ENCODE peak calls at places on chromosomes 2 and 18, in six cellular contexts. One of them, this sample, is unnamed.

GRCh38 chr2:4020153-4020552 is 316.8 kb downstream of the DCDC2C start:
- DNase-seq in stimulated activated CD4-positive, alpha-beta T cell treated with anti-CD3 and anti-CD28 coated beads, Interleukin-12 subunit alpha, Interleukin-12 subunit beta, amount 100 ng/mL, for 4 hours: no peak
- DNase-seq in GM13976: no peak
- DNase-seq in small intestine: no peak
- DNase-seq in uterus: no peak
- DNase-seq in PC-3: no peak
- DNase-seq in this sample: no peak

GRCh38 chr2:202034249-202035088 is 814 bp downstream of the FZD7 start:
- DNase-seq in GM13976: peak; percentile 49
- DNase-seq in uterus: peak; percentile 40
- DNase-seq in stimulated activated CD4-positive, alpha-beta T cell treated with anti-CD3 and anti-CD28 coated beads, Interleukin-12 subunit alpha, Interleukin-12 subunit beta, amount 100 ng/mL, for 4 hours: peak; percentile 24
- DNase-seq in small intestine: peak; percentile 64
- DNase-seq in PC-3: peak; percentile 29
- DNase-seq in this sample: no peak

GRCh38 chr2:167438206-167438605 is 549.9 kb downstream of the XIRP2 start:
- DNase-seq in uterus: no peak
- DNase-seq in stimulated activated CD4-positive, alpha-beta T cell treated with anti-CD3 and anti-CD28 coated beads, Interleukin-12 subunit alpha, Interleukin-12 subunit beta, amount 100 ng/mL, for 4 hours: no peak
- DNase-seq in PC-3: peak; percentile 82
- DNase-seq in GM13976: no peak
- DNase-seq in small intestine: peak; percentile 14
- DNase-seq in this sample: no peak

GRCh38 chr18:9139400-9140039 is 2.9 kb downstream of the ANKRD12 start:
- DNase-seq in small intestine: no peak
- DNase-seq in PC-3: no peak
- DNase-seq in stimulated activated CD4-positive, alpha-beta T cell treated with anti-CD3 and anti-CD28 coated beads, Interleukin-12 subunit alpha, Interleukin-12 subunit beta, amount 100 ng/mL, for 4 hours: no peak
- DNase-seq in GM13976: no peak
- DNase-seq in uterus: no peak
- DNase-seq in this sample: no peak

GRCh38 chr2:20597868-20598183 is 53.1 kb downstream of the HS1BP3 start:
- DNase-seq in uterus: peak; percentile 37
- DNase-seq in PC-3: no peak
- DNase-seq in small intestine: no peak
- DNase-seq in GM13976: no peak
- DNase-seq in stimulated activated CD4-positive, alpha-beta T cell treated with anti-CD3 and anti-CD28 coated beads, Interleukin-12 subunit alpha, Interleukin-12 subunit beta, amount 100 ng/mL, for 4 hours: no peak
- DNase-seq in this sample: no peak

GRCh38 chr2:25805987-25806386 is 72.3 kb downstream of the ASXL2 start:
- DNase-seq in PC-3: no peak
- DNase-seq in uterus: no peak
- DNase-seq in GM13976: no peak
- DNase-seq in stimulated activated CD4-positive, alpha-beta T cell treated with anti-CD3 and anti-CD28 coated beads, Interleukin-12 subunit alpha, Interleukin-12 subunit beta, amount 100 ng/mL, for 4 hours: no peak
- DNase-seq in small intestine: no peak
- DNase-seq in this sample: no peak

GRCh38 chr18:52392160-52392559 is 52.2 kb downstream of the DCC start:
- DNase-seq in PC-3: no peak
- DNase-seq in small intestine: no peak
- DNase-seq in GM13976: no peak
- DNase-seq in stimulated activated CD4-positive, alpha-beta T cell treated with anti-CD3 and anti-CD28 coated beads, Interleukin-12 subunit alpha, Interleukin-12 subunit beta, amount 100 ng/mL, for 4 hours: no peak
- DNase-seq in uterus: no peak
- DNase-seq in this sample: no peak

GRCh38 chr2:161613161-161613560 is 11.1 kb upstream of the SLC4A10 start:
- DNase-seq in uterus: no peak
- DNase-seq in GM13976: no peak
- DNase-seq in small intestine: no peak
- DNase-seq in PC-3: no peak
- DNase-seq in stimulated activated CD4-positive, alpha-beta T cell treated with anti-CD3 and anti-CD28 coated beads, Interleukin-12 subunit alpha, Interleukin-12 subunit beta, amount 100 ng/mL, for 4 hours: no peak
- DNase-seq in this sample: no peak

GRCh38 chr2:193584522-193584938 is 1389.8 kb upstream of the TMEFF2 start:
- DNase-seq in PC-3: peak; percentile 62
- DNase-seq in stimulated activated CD4-positive, alpha-beta T cell treated with anti-CD3 and anti-CD28 coated beads, Interleukin-12 subunit alpha, Interleukin-12 subunit beta, amount 100 ng/mL, for 4 hours: no peak
- DNase-seq in small intestine: peak; percentile 60
- DNase-seq in uterus: no peak
- DNase-seq in GM13976: peak; percentile 29
- DNase-seq in this sample: no peak

GRCh38 chr2:240816584-240817495 is 3.2 kb downstream of the KIF1A start:
- DNase-seq in GM13976: peak; percentile 28
- DNase-seq in small intestine: no peak
- DNase-seq in stimulated activated CD4-positive, alpha-beta T cell treated with anti-CD3 and anti-CD28 coated beads, Interleukin-12 subunit alpha, Interleukin-12 subunit beta, amount 100 ng/mL, for 4 hours: no peak
- DNase-seq in PC-3: no peak
- DNase-seq in uterus: no peak
- DNase-seq in this sample: no peak

GRCh38 chr2:223488814-223489213 is 113.3 kb downstream of the SCG2 start:
- DNase-seq in GM13976: no peak
- DNase-seq in PC-3: no peak
- DNase-seq in stimulated activated CD4-positive, alpha-beta T cell treated with anti-CD3 and anti-CD28 coated beads, Interleukin-12 subunit alpha, Interleukin-12 subunit beta, amount 100 ng/mL, for 4 hours: no peak
- DNase-seq in small intestine: peak; percentile 2
- DNase-seq in uterus: peak; percentile 37
- DNase-seq in this sample: no peak

This sample was measured in T-helper 22 cell.